ENCODE peak calls at places on chromosomes 16 and 17, in five cellular contexts. One of them, this sample, is unnamed.

GRCh38 chr16:12362482-12363458 is 386.2 kb downstream of the SNX29 start:
- DNase-seq in HCT116: no peak
- DNase-seq in GM23248: peak; percentile 64
- DNase-seq in neural progenitor cell: no peak
- DNase-seq in GM23338: no peak
- DNase-seq in this sample: no peak

GRCh38 chr17:17091276-17091675 is 49.0 kb downstream of the MPRIP start:
- DNase-seq in GM23248: no peak
- DNase-seq in GM23338: no peak
- DNase-seq in HCT116: no peak
- DNase-seq in neural progenitor cell: no peak
- DNase-seq in this sample: no peak

GRCh38 chr16:15899538-15900100 is 11.2 kb upstream of the CEP20 start:
- DNase-seq in GM23338: no peak
- DNase-seq in HCT116: peak; percentile 99
- DNase-seq in GM23248: peak; percentile 84
- DNase-seq in neural progenitor cell: no peak
- DNase-seq in this sample: no peak

GRCh38 chr17:45790296-45790922 is 6.3 kb downstream of the CRHR1 start:
- DNase-seq in GM23338: no peak
- DNase-seq in HCT116: no peak
- DNase-seq in neural progenitor cell: no peak
- DNase-seq in GM23248: peak; percentile 22
- DNase-seq in this sample: no peak

GRCh38 chr16:67673712-67674580 is 7.3 kb downstream of the C16orf86 start:
- DNase-seq in neural progenitor cell: no peak
- DNase-seq in GM23248: no peak
- DNase-seq in GM23338: no peak
- DNase-seq in HCT116: no peak
- DNase-seq in this sample: peak; percentile 66

GRCh38 chr16:1723450-1724147 is 17.6 kb downstream of the MAPK8IP3 start:
- DNase-seq in HCT116: no peak
- DNase-seq in GM23338: peak; percentile 67
- DNase-seq in GM23248: peak; percentile 61
- DNase-seq in neural progenitor cell: peak; percentile 47
- DNase-seq in this sample: peak; percentile 78

GRCh38 chr17:21165922-21166598 is 39.3 kb downstream of the DHRS7B start:
- DNase-seq in GM23248: peak; percentile 35
- DNase-seq in GM23338: no peak
- DNase-seq in HCT116: no peak
- DNase-seq in neural progenitor cell: no peak
- DNase-seq in this sample: no peak

GRCh38 chr16:77213542-77214108 is 14.4 kb downstream of the SYCE1L start:
- DNase-seq in GM23248: peak; percentile 84
- DNase-seq in HCT116: peak; percentile 98
- DNase-seq in neural progenitor cell: no peak
- DNase-seq in GM23338: no peak
- DNase-seq in this sample: no peak

GRCh38 chr17:49338883-49339282 is 23.2 kb downstream of the ZNF652 start:
- DNase-seq in GM23338: no peak
- DNase-seq in GM23248: no peak
- DNase-seq in HCT116: no peak
- DNase-seq in neural progenitor cell: peak; percentile 2
- DNase-seq in this sample: no peak

GRCh38 chr16:30948087-30948955 is 547 bp upstream of the ORAI3 start:
- DNase-seq in HCT116: peak; percentile 92
- DNase-seq in neural progenitor cell: peak; percentile 100
- DNase-seq in GM23248: peak; percentile 98
- DNase-seq in GM23338: peak; percentile 100
- DNase-seq in this sample: peak; percentile 95

GRCh38 chr16:71722801-71723536 is 1.5 kb downstream of the PHLPP2 start:
- DNase-seq in GM23338: peak; percentile 92
- DNase-seq in HCT116: peak; percentile 51
- DNase-seq in neural progenitor cell: peak; percentile 90
- DNase-seq in GM23248: peak; percentile 87
- DNase-seq in this sample: peak; percentile 88

GRCh38 chr17:74272731-74273201 is 1.3 kb upstream of the DNAI2 start:
- DNase-seq in GM23248: no peak
- DNase-seq in neural progenitor cell: peak; percentile 63
- DNase-seq in GM23338: no peak
- DNase-seq in HCT116: no peak
- DNase-seq in this sample: no peak

GRCh38 chr17:45077643-45078042 is 16.5 kb downstream of the NMT1 start:
- DNase-seq in HCT116: no peak
- DNase-seq in GM23338: no peak
- DNase-seq in neural progenitor cell: no peak
- DNase-seq in GM23248: no peak
- DNase-seq in this sample: no peak

GRCh38 chr17:49887744-49888360 is 40.0 kb upstream of the TAC4 start:
- DNase-seq in GM23248: no peak
- DNase-seq in neural progenitor cell: no peak
- DNase-seq in GM23338: no peak
- DNase-seq in HCT116: no peak
- DNase-seq in this sample: no peak

GRCh38 chr16:23026777-23027362 is 122.4 kb downstream of the USP31 start:
- DNase-seq in neural progenitor cell: peak; percentile 82
- DNase-seq in HCT116: no peak
- DNase-seq in GM23338: peak; percentile 77
- DNase-seq in GM23248: peak; percentile 41
- DNase-seq in this sample: no peak

GRCh38 chr16:23024044-23024443 is 125.2 kb downstream of the USP31 start:
- DNase-seq in GM23338: no peak
- DNase-seq in neural progenitor cell: no peak
- DNase-seq in HCT116: no peak
- DNase-seq in GM23248: no peak
- DNase-seq in this sample: no peak

GRCh38 chr16:23030001-23030400 is 119.3 kb downstream of the USP31 start:
- DNase-seq in neural progenitor cell: no peak
- DNase-seq in HCT116: no peak
- DNase-seq in GM23248: no peak
- DNase-seq in GM23338: no peak
- DNase-seq in this sample: peak; percentile 36

GRCh38 chr16:23025692-23026305 is 123.5 kb downstream of the USP31 start:
- DNase-seq in HCT116: no peak
- DNase-seq in GM23248: peak; percentile 53
- DNase-seq in neural progenitor cell: no peak
- DNase-seq in GM23338: no peak
- DNase-seq in this sample: peak; percentile 67

DNA sequence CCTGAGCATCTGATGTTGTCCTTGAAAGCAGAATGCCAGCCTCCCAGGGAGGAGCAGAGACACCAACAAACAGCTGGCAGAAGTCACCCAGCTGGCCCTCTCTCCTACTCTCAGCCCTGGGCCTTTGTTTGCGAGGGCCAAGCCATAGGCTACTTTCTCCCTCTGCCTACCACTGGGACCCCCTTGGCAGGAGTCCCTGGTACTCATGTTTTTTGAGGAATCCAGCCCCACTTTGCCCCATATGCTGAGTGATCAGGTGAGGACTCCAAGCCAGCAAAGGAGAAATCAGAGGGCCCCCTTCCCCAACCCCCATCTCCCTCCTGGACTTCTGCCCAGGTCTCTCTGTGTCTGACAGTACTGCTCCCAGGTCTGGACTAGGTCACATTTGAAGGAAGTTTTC is 121.9 kb downstream of the USP31 start:
- DNase-seq in GM23338: no peak
- DNase-seq in GM23248: no peak
- DNase-seq in neural progenitor cell: no peak
- DNase-seq in HCT116: no peak
- DNase-seq in this sample: no peak
- TF ChIP-seq EZH2phosphoT487 in GM23338: no peak
- TF ChIP-seq EZH2phosphoT487 in GM23248: no peak
- TF ChIP-seq EZH2phosphoT487 in neural progenitor cell: no peak
- TF ChIP-seq EZH2phosphoT487 in HCT116: no peak
- TF ChIP-seq EZH2phosphoT487 in this sample: no peak

DNA sequence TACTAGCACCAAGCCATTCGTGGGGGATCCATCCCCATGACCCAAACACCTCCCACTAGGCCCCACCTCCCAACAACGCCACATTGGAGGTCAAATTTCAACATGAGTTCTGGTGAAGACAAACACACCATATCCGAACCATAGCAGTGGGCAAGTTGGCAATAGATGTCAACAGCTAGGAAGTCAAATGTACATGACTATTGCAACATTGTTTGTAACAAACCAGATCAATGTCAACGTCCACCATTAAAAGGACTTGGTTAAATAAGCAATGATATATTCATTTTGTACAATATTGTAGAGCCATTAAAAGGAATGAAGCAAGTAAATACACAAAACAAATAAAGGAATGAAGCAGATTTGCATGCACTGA is 26.5 kb upstream of the CIITA start:
- DNase-seq in GM23338: no peak
- DNase-seq in HCT116: no peak
- DNase-seq in GM23248: no peak
- DNase-seq in neural progenitor cell: no peak
- DNase-seq in this sample: no peak
- TF ChIP-seq EZH2phosphoT487 in GM23338: no peak
- TF ChIP-seq EZH2phosphoT487 in HCT116: no peak
- TF ChIP-seq EZH2phosphoT487 in GM23248: no peak
- TF ChIP-seq EZH2phosphoT487 in neural progenitor cell: no peak
- TF ChIP-seq EZH2phosphoT487 in this sample: no peak

DNA sequence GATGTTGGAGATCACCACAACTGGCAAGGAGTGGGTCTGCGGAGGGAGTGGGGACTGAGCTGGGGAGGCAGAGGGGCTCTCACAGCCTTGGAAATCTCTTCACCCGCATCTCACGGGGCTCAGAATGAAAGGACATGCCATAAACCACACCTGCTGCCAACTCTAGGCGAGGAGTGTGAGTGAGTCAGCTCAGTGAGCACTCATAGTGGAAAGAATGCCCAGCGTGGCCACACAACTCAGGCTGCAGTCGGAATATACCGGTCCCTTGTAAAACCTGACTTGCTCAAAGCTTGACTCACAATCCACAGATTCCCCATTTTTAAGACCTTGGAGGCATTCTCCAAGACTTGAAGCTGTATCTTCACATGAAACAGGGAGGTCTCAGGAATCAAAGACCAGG is 36.7 kb downstream of the STAT5A start:
- DNase-seq in HCT116: peak; percentile 81
- DNase-seq in neural progenitor cell: no peak
- DNase-seq in GM23248: peak; percentile 99
- DNase-seq in GM23338: no peak
- DNase-seq in this sample: no peak
- TF ChIP-seq EZH2phosphoT487 in HCT116: no peak
- TF ChIP-seq EZH2phosphoT487 in neural progenitor cell: no peak
- TF ChIP-seq EZH2phosphoT487 in GM23248: no peak
- TF ChIP-seq EZH2phosphoT487 in GM23338: no peak
- TF ChIP-seq EZH2phosphoT487 in this sample: no peak

GRCh38 chr16:81469710-81470481 is 25.3 kb downstream of the CMIP start:
- DNase-seq in HCT116: no peak
- DNase-seq in GM23248: no peak
- DNase-seq in neural progenitor cell: no peak
- DNase-seq in GM23338: no peak
- DNase-seq in this sample: no peak
- TF ChIP-seq EZH2phosphoT487 in HCT116: no peak
- TF ChIP-seq EZH2phosphoT487 in GM23248: no peak
- TF ChIP-seq EZH2phosphoT487 in neural progenitor cell: no peak
- TF ChIP-seq EZH2phosphoT487 in GM23338: no peak
- TF ChIP-seq EZH2phosphoT487 in this sample: no peak

GRCh38 chr16:3856367-3857141 is 24.0 kb downstream of the CREBBP start:
- DNase-seq in HCT116: no peak
- DNase-seq in GM23248: no peak
- DNase-seq in GM23338: peak; percentile 60
- DNase-seq in neural progenitor cell: peak; percentile 60
- DNase-seq in this sample: no peak
- TF ChIP-seq EZH2phosphoT487 in HCT116: no peak
- TF ChIP-seq EZH2phosphoT487 in GM23248: no peak
- TF ChIP-seq EZH2phosphoT487 in GM23338: no peak
- TF ChIP-seq EZH2phosphoT487 in neural progenitor cell: no peak
- TF ChIP-seq EZH2phosphoT487 in this sample: no peak